ENCODE peak calls at places on chromosomes 5 and 9, in six cellular contexts. U is stimulated activated CD4-positive, alpha-beta T cell treated with anti-CD3 and anti-CD28 coated beads, Interleukin-2, amount 100 ng/mL, for 24 hours; W is GM19239; Z is GM10248; J is HL-60; G is hypothalamus. Q is an unnamed sample.

GRCh38 chr5:99721487-99721886 is 792.7 kb upstream of the CHD1 start:
- DNase-seq in U (no peak), W (no peak), Z (no peak), J (no peak), G (no peak), Q (no peak)

GRCh38 chr5:55564716-55565115 is 30.0 kb upstream of the PLPP1 start:
- DNase-seq in U (no peak), W (no peak), Z (peak; percentile 21), J (no peak), G (no peak), Q (no peak)

GRCh38 chr9:13942695-13943094 is 371.2 kb downstream of the NFIB start:
- DNase-seq in U (no peak), W (no peak), Z (no peak), J (no peak), G (no peak), Q (no peak)

GRCh38 chr9:100170556-100170955 is 71.5 kb downstream of the INVS start:
- DNase-seq in U (no peak), W (no peak), Z (no peak), J (no peak), G (no peak), Q (no peak)

GRCh38 chr5:57842376-57843015 is 359.9 kb upstream of the ACTBL2 start:
- DNase-seq in U (no peak), W (no peak), Z (no peak), J (no peak), G (no peak), Q (no peak)

GRCh38 chr9:124356745-124357390 is 58.4 kb downstream of the PSMB7 start:
- DNase-seq in U (no peak), W (no peak), Z (no peak), J (no peak), G (no peak), Q (no peak)

GRCh38 chr5:153988510-153988909 is 50.2 kb downstream of the FAM114A2 start:
- DNase-seq in U (no peak), W (no peak), Z (no peak), J (no peak), G (no peak), Q (no peak)

GRCh38 chr5:36528588-36528987 is 77.8 kb upstream of the SLC1A3 start:
- DNase-seq in U (no peak), W (no peak), Z (no peak), J (no peak), G (no peak), Q (no peak)

GRCh38 chr5:81800797-81801196 is 49.9 kb upstream of the SSBP2 start:
- DNase-seq in U (no peak), W (no peak), Z (no peak), J (no peak), G (no peak), Q (no peak)

GRCh38 chr9:18596920-18597319 is 123.0 kb downstream of the ADAMTSL1 start:
- DNase-seq in U (no peak), W (no peak), Z (no peak), J (no peak), G (no peak), Q (no peak)

GRCh38 chr5:167726641-167727040 is 564.8 kb upstream of the WWC1 start:
- DNase-seq in U (no peak), W (no peak), Z (no peak), J (no peak), G (no peak), Q (no peak)

GRCh38 chr5:138179277-138179857 is 455 bp downstream of the KIF20A start:
- DNase-seq in U (peak; percentile 23), W (no peak), Z (no peak), J (no peak), G (no peak), Q (no peak)

GRCh38 chr9:105281926-105282325 is 37.5 kb downstream of the SLC44A1 start:
- DNase-seq in U (no peak), W (no peak), Z (no peak), J (no peak), G (no peak), Q (no peak)

Q was measured in activated T-helper 9 cell treated with anti-CD3 and anti-CD28 coated beads, Interleukin-2, amount 50 U/mL, for 16 hours.